ENCODE peak calls at places on chromosomes 13 and 19, in seven cellular contexts. One of them, this sample, is unnamed.

GRCh38 chr13:77563110-77563509 is 27.6 kb downstream of the SCEL start:
- DNase-seq in suprapubic skin: no peak
- DNase-seq in transverse colon: no peak
- DNase-seq in heart right ventricle: no peak
- DNase-seq in retinal pigment epithelial cell: no peak
- DNase-seq in Peyer's patch: no peak
- DNase-seq in left ventricle myocardium inferior: no peak
- DNase-seq in this sample: no peak

GRCh38 chr19:41166888-41167804 is 25.9 kb upstream of the CYP2S1 start:
- DNase-seq in suprapubic skin: no peak
- DNase-seq in transverse colon: peak; percentile 84
- DNase-seq in heart right ventricle: no peak
- DNase-seq in retinal pigment epithelial cell: no peak
- DNase-seq in Peyer's patch: peak; percentile 88
- DNase-seq in left ventricle myocardium inferior: no peak
- DNase-seq in this sample: no peak

GRCh38 chr13:110873639-110874507 is 41.0 kb downstream of the ANKRD10 start:
- DNase-seq in suprapubic skin: no peak
- DNase-seq in transverse colon: no peak
- DNase-seq in heart right ventricle: no peak
- DNase-seq in retinal pigment epithelial cell: no peak
- DNase-seq in Peyer's patch: no peak
- DNase-seq in left ventricle myocardium inferior: no peak
- DNase-seq in this sample: no peak

GRCh38 chr19:51259348-51260245 is 8.7 kb downstream of the SIGLECL1 start:
- DNase-seq in suprapubic skin: no peak
- DNase-seq in transverse colon: no peak
- DNase-seq in heart right ventricle: no peak
- DNase-seq in retinal pigment epithelial cell: no peak
- DNase-seq in Peyer's patch: peak; percentile 47
- DNase-seq in left ventricle myocardium inferior: peak; percentile 18
- DNase-seq in this sample: peak; percentile 62

GRCh38 chr13:32086791-32087441 is 55.3 kb downstream of the FRY start:
- DNase-seq in suprapubic skin: no peak
- DNase-seq in transverse colon: no peak
- DNase-seq in heart right ventricle: no peak
- DNase-seq in retinal pigment epithelial cell: no peak
- DNase-seq in Peyer's patch: no peak
- DNase-seq in left ventricle myocardium inferior: no peak
- DNase-seq in this sample: no peak

GRCh38 chr19:21586341-21587116 is 81.1 kb downstream of the ZNF429 start:
- DNase-seq in suprapubic skin: no peak
- DNase-seq in transverse colon: peak; percentile 19
- DNase-seq in heart right ventricle: peak; percentile 51
- DNase-seq in retinal pigment epithelial cell: no peak
- DNase-seq in Peyer's patch: peak; percentile 49
- DNase-seq in left ventricle myocardium inferior: peak; percentile 36
- DNase-seq in this sample: no peak

GRCh38 chr13:19781526-19781925 is 1.2 kb downstream of the PSPC1 start:
- DNase-seq in suprapubic skin: no peak
- DNase-seq in transverse colon: no peak
- DNase-seq in heart right ventricle: no peak
- DNase-seq in retinal pigment epithelial cell: no peak
- DNase-seq in Peyer's patch: peak; percentile 37
- DNase-seq in left ventricle myocardium inferior: no peak
- DNase-seq in this sample: peak; percentile 14

GRCh38 chr19:7408251-7408650 is 59.5 kb downstream of the ARHGEF18 start:
- DNase-seq in suprapubic skin: no peak
- DNase-seq in transverse colon: no peak
- DNase-seq in heart right ventricle: no peak
- DNase-seq in retinal pigment epithelial cell: no peak
- DNase-seq in Peyer's patch: no peak
- DNase-seq in left ventricle myocardium inferior: no peak
- DNase-seq in this sample: no peak

GRCh38 chr19:31301306-31301980 is 47.8 kb downstream of the TSHZ3 start:
- DNase-seq in suprapubic skin: no peak
- DNase-seq in transverse colon: no peak
- DNase-seq in heart right ventricle: no peak
- DNase-seq in retinal pigment epithelial cell: no peak
- DNase-seq in Peyer's patch: no peak
- DNase-seq in left ventricle myocardium inferior: no peak
- DNase-seq in this sample: no peak

GRCh38 chr13:27663947-27664346 is 42.3 kb downstream of the POLR1D start:
- DNase-seq in suprapubic skin: no peak
- DNase-seq in transverse colon: no peak
- DNase-seq in heart right ventricle: no peak
- DNase-seq in retinal pigment epithelial cell: no peak
- DNase-seq in Peyer's patch: no peak
- DNase-seq in left ventricle myocardium inferior: no peak
- DNase-seq in this sample: no peak

GRCh38 chr19:54245936-54246335 is 3.3 kb upstream of the LILRA6 start:
- DNase-seq in suprapubic skin: peak; percentile 53
- DNase-seq in transverse colon: no peak
- DNase-seq in heart right ventricle: no peak
- DNase-seq in retinal pigment epithelial cell: no peak
- DNase-seq in Peyer's patch: peak; percentile 22
- DNase-seq in left ventricle myocardium inferior: no peak
- DNase-seq in this sample: no peak

GRCh38 chr13:108463365-108463764 is 166.0 kb upstream of the MYO16 start:
- DNase-seq in suprapubic skin: no peak
- DNase-seq in transverse colon: no peak
- DNase-seq in heart right ventricle: no peak
- DNase-seq in retinal pigment epithelial cell: peak; percentile 97
- DNase-seq in Peyer's patch: no peak
- DNase-seq in left ventricle myocardium inferior: no peak
- DNase-seq in this sample: no peak

GRCh38 chr19:18153555-18154134 is 682 bp downstream of the PIK3R2 start:
- DNase-seq in suprapubic skin: no peak
- DNase-seq in transverse colon: peak; percentile 48
- DNase-seq in heart right ventricle: no peak
- DNase-seq in retinal pigment epithelial cell: no peak
- DNase-seq in Peyer's patch: peak; percentile 67
- DNase-seq in left ventricle myocardium inferior: no peak
- DNase-seq in this sample: peak; percentile 58

GRCh38 chr13:39675904-39676303 is 20.4 kb downstream of the COG6 start:
- DNase-seq in suprapubic skin: no peak
- DNase-seq in transverse colon: no peak
- DNase-seq in heart right ventricle: no peak
- DNase-seq in retinal pigment epithelial cell: no peak
- DNase-seq in Peyer's patch: no peak
- DNase-seq in left ventricle myocardium inferior: no peak
- DNase-seq in this sample: no peak

GRCh38 chr13:39682310-39682709 is 26.8 kb downstream of the COG6 start:
- DNase-seq in suprapubic skin: no peak
- DNase-seq in transverse colon: no peak
- DNase-seq in heart right ventricle: no peak
- DNase-seq in retinal pigment epithelial cell: no peak
- DNase-seq in Peyer's patch: no peak
- DNase-seq in left ventricle myocardium inferior: no peak
- DNase-seq in this sample: no peak

GRCh38 chr13:39672378-39673132 is 17.1 kb downstream of the COG6 start:
- DNase-seq in suprapubic skin: no peak
- DNase-seq in transverse colon: no peak
- DNase-seq in heart right ventricle: no peak
- DNase-seq in retinal pigment epithelial cell: no peak
- DNase-seq in Peyer's patch: no peak
- DNase-seq in left ventricle myocardium inferior: no peak
- DNase-seq in this sample: no peak

DNA sequence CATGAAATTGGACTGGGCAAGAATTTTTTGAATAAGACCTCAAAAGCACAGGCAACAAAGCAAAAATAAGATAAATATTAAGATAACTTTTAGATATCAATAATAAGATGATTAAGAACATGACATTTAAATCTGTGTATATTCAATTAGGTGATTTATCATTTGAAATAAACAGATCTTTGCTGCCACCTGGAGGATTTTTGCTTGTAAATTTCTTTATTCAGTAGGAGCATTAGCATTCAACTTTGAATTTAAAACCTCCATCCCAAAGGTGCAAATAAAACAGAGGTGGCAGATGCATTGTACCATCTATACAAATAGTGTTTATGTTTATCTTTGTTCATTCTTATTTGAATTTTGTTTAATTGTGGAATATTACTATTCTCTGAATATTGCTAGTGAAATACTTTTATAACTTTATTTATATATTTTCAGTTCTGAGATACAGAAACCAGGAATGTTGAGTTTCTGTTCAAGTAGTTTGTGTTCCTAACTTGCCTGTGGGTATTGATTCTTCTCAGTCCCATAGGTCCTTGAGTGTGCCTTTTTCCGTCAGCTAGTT is 20.9 kb downstream of the COG6 start:
- DNase-seq in suprapubic skin: no peak
- DNase-seq in transverse colon: no peak
- DNase-seq in heart right ventricle: no peak
- DNase-seq in retinal pigment epithelial cell: peak; percentile 20
- DNase-seq in Peyer's patch: no peak
- DNase-seq in left ventricle myocardium inferior: no peak
- DNase-seq in this sample: peak; percentile 5
- TF ChIP-seq CTCF in suprapubic skin: peak; percentile 10
- TF ChIP-seq CTCF in transverse colon: peak; percentile 36
- TF ChIP-seq CTCF in heart right ventricle: peak; percentile 49
- TF ChIP-seq CTCF in retinal pigment epithelial cell: peak; percentile 40
- TF ChIP-seq CTCF in Peyer's patch: peak; percentile 54
- TF ChIP-seq CTCF in left ventricle myocardium inferior: peak; percentile 66
- TF ChIP-seq CTCF in this sample: peak; percentile 15

DNA sequence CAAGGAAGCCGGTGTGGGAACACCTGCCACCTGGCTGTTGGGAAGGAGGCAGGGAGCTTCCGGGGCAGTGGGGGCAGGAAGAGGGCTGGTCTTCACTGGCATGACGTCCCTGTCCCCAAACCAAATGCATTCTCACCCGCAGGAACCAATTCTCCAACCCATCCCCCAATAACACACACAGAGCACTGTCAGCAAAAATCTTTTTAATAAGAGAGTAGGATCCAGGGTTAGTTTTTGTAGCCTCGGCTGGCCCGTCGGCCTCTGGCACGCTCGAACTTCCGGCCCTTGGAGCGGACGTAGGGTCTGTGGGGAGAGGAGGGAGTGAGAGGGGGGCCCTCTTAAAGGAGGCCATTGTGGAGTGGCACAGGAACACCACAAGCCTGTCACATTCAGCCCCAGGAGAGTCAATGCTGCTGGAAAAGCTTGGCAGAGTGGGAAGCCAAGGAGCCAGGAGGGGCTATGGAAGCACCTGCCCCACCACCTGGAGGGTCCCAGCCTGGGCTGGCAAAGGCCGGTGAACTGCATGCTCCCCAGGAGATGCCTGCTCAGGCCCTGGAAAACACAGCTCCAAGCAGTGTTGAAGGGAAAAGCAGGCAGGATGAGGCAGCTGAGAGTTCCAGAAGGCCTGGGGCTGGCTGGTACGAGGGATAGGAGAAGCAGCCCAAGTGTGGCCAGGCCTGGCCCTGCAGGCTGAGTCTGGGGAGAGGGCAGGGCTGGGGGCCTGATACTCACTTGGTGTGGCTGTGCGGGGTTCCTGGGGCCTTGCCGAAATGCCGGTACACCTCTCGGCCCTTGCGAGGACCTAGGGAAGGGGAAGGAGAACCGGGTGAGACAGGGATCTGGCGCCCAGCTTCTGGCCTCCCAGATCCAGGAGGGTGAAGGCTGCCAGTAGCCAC is 517 bp upstream of the FAM83E start:
- DNase-seq in suprapubic skin: no peak
- DNase-seq in transverse colon: no peak
- DNase-seq in heart right ventricle: no peak
- DNase-seq in retinal pigment epithelial cell: no peak
- DNase-seq in Peyer's patch: no peak
- DNase-seq in left ventricle myocardium inferior: no peak
- DNase-seq in this sample: no peak
- TF ChIP-seq CTCF in suprapubic skin: no peak
- TF ChIP-seq CTCF in transverse colon: peak; percentile 44
- TF ChIP-seq CTCF in heart right ventricle: no peak
- TF ChIP-seq CTCF in retinal pigment epithelial cell: no peak
- TF ChIP-seq CTCF in Peyer's patch: peak; percentile 61
- TF ChIP-seq CTCF in left ventricle myocardium inferior: no peak
- TF ChIP-seq CTCF in this sample: no peak

GRCh38 chr19:47729468-47729798 is 15.9 kb upstream of the NOP53 start:
- DNase-seq in suprapubic skin: no peak
- DNase-seq in transverse colon: peak; percentile 45
- DNase-seq in heart right ventricle: peak; percentile 68
- DNase-seq in retinal pigment epithelial cell: no peak
- DNase-seq in Peyer's patch: no peak
- DNase-seq in left ventricle myocardium inferior: peak; percentile 64
- DNase-seq in this sample: no peak
- TF ChIP-seq CTCF in suprapubic skin: no peak
- TF ChIP-seq CTCF in transverse colon: no peak
- TF ChIP-seq CTCF in heart right ventricle: no peak
- TF ChIP-seq CTCF in retinal pigment epithelial cell: no peak
- TF ChIP-seq CTCF in Peyer's patch: no peak
- TF ChIP-seq CTCF in left ventricle myocardium inferior: no peak
- TF ChIP-seq CTCF in this sample: no peak

GRCh38 chr13:87680298-87680697 is 9.1 kb downstream of the SLITRK5 start:
- DNase-seq in suprapubic skin: no peak
- DNase-seq in transverse colon: no peak
- DNase-seq in heart right ventricle: no peak
- DNase-seq in retinal pigment epithelial cell: no peak
- DNase-seq in Peyer's patch: no peak
- DNase-seq in left ventricle myocardium inferior: no peak
- DNase-seq in this sample: no peak
- TF ChIP-seq CTCF in suprapubic skin: no peak
- TF ChIP-seq CTCF in transverse colon: no peak
- TF ChIP-seq CTCF in heart right ventricle: no peak
- TF ChIP-seq CTCF in retinal pigment epithelial cell: peak; percentile 18
- TF ChIP-seq CTCF in Peyer's patch: no peak
- TF ChIP-seq CTCF in left ventricle myocardium inferior: no peak
- TF ChIP-seq CTCF in this sample: no peak

DNA sequence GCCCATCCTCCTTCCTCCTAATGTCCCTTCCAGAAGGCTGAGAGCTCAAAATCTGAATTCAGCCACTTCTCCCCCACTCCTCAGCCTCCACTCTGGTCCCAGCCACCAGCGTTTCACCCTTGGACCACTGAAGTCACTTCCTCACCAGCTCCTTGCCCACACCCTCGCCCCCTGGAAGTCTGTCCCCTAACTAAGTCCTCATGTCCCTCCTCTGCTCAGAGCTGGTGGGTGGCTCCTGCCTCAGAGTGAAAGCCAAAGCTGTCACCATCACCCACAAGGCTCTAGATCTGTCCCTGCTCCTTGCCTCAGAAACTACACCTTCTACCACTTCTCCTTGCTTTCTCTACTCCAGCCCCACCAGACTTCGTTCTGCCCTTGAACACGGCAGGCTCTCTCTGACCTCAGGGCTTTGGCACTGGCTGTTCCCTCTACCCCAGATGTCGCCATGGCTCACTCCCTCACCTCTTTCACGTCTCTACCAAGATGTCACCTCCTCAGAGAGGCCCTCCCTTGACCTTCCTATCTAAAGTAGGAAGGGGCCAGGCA is 1.7 kb downstream of the ERCC1 start:
- DNase-seq in suprapubic skin: no peak
- DNase-seq in transverse colon: no peak
- DNase-seq in heart right ventricle: no peak
- DNase-seq in retinal pigment epithelial cell: no peak
- DNase-seq in Peyer's patch: no peak
- DNase-seq in left ventricle myocardium inferior: no peak
- DNase-seq in this sample: no peak
- TF ChIP-seq CTCF in suprapubic skin: no peak
- TF ChIP-seq CTCF in transverse colon: no peak
- TF ChIP-seq CTCF in heart right ventricle: no peak
- TF ChIP-seq CTCF in retinal pigment epithelial cell: no peak
- TF ChIP-seq CTCF in Peyer's patch: no peak
- TF ChIP-seq CTCF in left ventricle myocardium inferior: no peak
- TF ChIP-seq CTCF in this sample: no peak

GRCh38 chr13:41054919-41055619 is 6.2 kb upstream of the WBP4 start:
- DNase-seq in suprapubic skin: no peak
- DNase-seq in transverse colon: no peak
- DNase-seq in heart right ventricle: no peak
- DNase-seq in retinal pigment epithelial cell: no peak
- DNase-seq in Peyer's patch: no peak
- DNase-seq in left ventricle myocardium inferior: no peak
- DNase-seq in this sample: no peak
- TF ChIP-seq CTCF in suprapubic skin: no peak
- TF ChIP-seq CTCF in transverse colon: no peak
- TF ChIP-seq CTCF in heart right ventricle: no peak
- TF ChIP-seq CTCF in retinal pigment epithelial cell: peak; percentile 45
- TF ChIP-seq CTCF in Peyer's patch: peak; percentile 29
- TF ChIP-seq CTCF in left ventricle myocardium inferior: no peak
- TF ChIP-seq CTCF in this sample: no peak

This sample was measured in GM20000.